ENCODE peak calls at places on chromosomes 13 and 19, in six cellular contexts. Y is H1, F is K562, V is HepG2, X is GM12878, M is GM12891. T is an unnamed sample.

GRCh38 chr19:39156230-39156890 is 30.8 kb downstream of the PAK4 start:
- DNase-seq in M (no peak), F (peak), X (no peak), Y (no peak), V (no peak), T (no peak)

GRCh38 chr19:41023193-41023592 is 32.1 kb downstream of the CYP2B6 start:
- DNase-seq in V (no peak), F (peak), Y (no peak), M (no peak), X (no peak), T (no peak)

GRCh38 chr13:29513981-29514719 is 81.3 kb downstream of the SLC7A1 start:
- DNase-seq in V (no peak), M (no peak), Y (no peak), X (no peak), F (no peak), T (no peak)

GRCh38 chr13:75384881-75385707 is 96.9 kb downstream of the TBC1D4 start:
- DNase-seq in X (no peak), F (no peak), M (no peak), Y (no peak), V (no peak), T (no peak)

GRCh38 chr13:110855363-110855762 is 59.5 kb downstream of the ANKRD10 start:
- DNase-seq in V (no peak), M (no peak), Y (no peak), X (no peak), F (no peak), T (no peak)

GRCh38 chr13:60970736-60971135 is 444.9 kb downstream of the PCDH20 start:
- DNase-seq in V (no peak), F (no peak), M (no peak), X (no peak), Y (no peak), T (no peak)

GRCh38 chr19:10105241-10106099 is 692 bp upstream of the PPAN start:
- DNase-seq in V (no peak), Y (no peak), F (peak), M (no peak), X (peak), T (no peak)

GRCh38 chr19:53775524-53775923 is 48.6 kb downstream of the NLRP12 start:
- DNase-seq in M (no peak), Y (no peak), X (no peak), V (peak), F (no peak), T (no peak)

GRCh38 chr13:106173346-106173745 is 362.1 kb downstream of the EFNB2 start:
- DNase-seq in F (no peak), X (no peak), M (no peak), Y (no peak), V (no peak), T (no peak)

GRCh38 chr19:28785961-28786360 is 427.0 kb downstream of the UQCRFS1 start:
- DNase-seq in F (no peak), X (no peak), Y (no peak), M (no peak), V (no peak), T (no peak)

GRCh38 chr19:19543101-19543500 is 5.0 kb downstream of the CILP2 start:
- DNase-seq in M (no peak), F (no peak), V (no peak), Y (no peak), X (no peak), T (no peak)

GRCh38 chr19:55711719-55712118 is 26.5 kb downstream of the NLRP9 start:
- DNase-seq in V (no peak), Y (no peak), F (no peak), M (no peak), X (no peak), T (no peak)

GRCh38 chr19:1235625-1236538 is 1.9 kb downstream of the CBARP start:
- DNase-seq in Y (no peak), V (no peak), F (no peak), M (no peak), X (no peak), T (no peak)
- TF ChIP-seq POLR2AphosphoS5 in Y (no peak), V (no peak), F (no peak), M (no peak), X (no peak), T (no peak)

GRCh38 chr19:35030257-35031071 is at the start of gene SCN1B:
- DNase-seq in X (no peak), V (peak), F (peak), Y (peak), M (peak), T (peak)
- TF ChIP-seq POLR2A in X (no peak), V (no peak), F (no peak), Y (no peak), M (no peak), T (no peak)

GRCh38 chr19:6842871-6843607 is 44.3 kb upstream of the ADGRE1 start:
- DNase-seq in Y (no peak), M (no peak), V (no peak), X (no peak), F (no peak), T (no peak)
- TF ChIP-seq TAF1 in Y (no peak), M (no peak), V (no peak), X (no peak), F (no peak), T (no peak)

GRCh38 chr19:49978324-49978723 is 17.4 kb upstream of the SIGLEC11 start:
- DNase-seq in F (no peak), V (no peak), Y (no peak), X (no peak), M (no peak), T (no peak)
- TF ChIP-seq POLR2AphosphoS5 in F (no peak), V (no peak), Y (no peak), X (no peak), M (no peak), T (no peak)

DNA sequence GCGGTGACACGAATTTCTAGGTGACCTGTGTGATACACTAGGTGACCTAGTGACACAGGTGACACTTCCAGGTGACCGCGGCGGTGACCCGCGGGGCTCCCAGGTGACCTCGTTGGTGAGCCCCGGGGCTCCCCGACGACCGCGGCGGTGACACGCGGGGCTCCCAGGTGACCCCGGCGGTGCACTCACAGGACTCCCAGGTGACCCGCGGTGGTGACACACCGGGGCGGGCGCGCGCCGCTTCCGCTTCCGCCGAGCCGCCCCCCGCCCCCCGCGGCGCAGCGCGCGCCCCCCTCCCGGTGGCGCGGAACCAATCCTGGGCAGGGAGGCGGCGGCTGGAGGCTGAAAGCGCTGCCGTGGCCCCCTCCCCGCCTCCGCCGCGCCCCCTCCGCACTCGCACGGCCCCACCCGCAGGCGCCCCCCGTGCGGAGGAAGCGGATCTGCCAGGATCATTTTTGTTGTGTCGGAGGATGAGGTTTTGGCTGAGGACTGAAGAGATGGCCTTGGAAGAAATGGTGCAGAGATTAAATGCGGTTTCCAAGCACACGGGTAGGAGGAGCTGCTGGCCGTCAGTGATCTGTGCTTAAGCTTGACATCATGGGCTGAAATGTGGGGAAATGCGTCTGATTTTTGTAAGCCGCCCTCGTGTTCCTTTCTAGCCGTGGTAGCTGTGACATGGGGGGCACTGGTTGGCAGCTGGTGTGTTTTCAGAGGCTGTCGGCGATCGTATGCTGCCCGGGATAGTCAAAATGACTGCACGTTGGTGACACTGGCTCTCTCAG is at the start of gene MCF2L:
- DNase-seq in M (no peak), X (no peak), F (no peak), Y (peak), V (peak), T (no peak)
- TF ChIP-seq POLR2A in M (no peak), X (no peak), F (no peak), Y (no peak), V (no peak), T (no peak)

GRCh38 chr13:100128373-100128772 is 39.5 kb downstream of the PCCA start:
- DNase-seq in Y (no peak), F (peak), V (peak), X (no peak), M (no peak), T (no peak)

GRCh38 chr13:100129605-100130004 is 40.7 kb downstream of the PCCA start:
- DNase-seq in M (no peak), X (peak), F (no peak), Y (no peak), V (no peak), T (no peak)

GRCh38 chr13:100130930-100131511 is 42.1 kb downstream of the PCCA start:
- DNase-seq in V (no peak), M (no peak), X (no peak), F (no peak), Y (no peak), T (no peak)

GRCh38 chr13:100128838-100129237 is 39.9 kb downstream of the PCCA start:
- DNase-seq in M (no peak), F (no peak), Y (no peak), X (no peak), V (peak), T (no peak)

DNA sequence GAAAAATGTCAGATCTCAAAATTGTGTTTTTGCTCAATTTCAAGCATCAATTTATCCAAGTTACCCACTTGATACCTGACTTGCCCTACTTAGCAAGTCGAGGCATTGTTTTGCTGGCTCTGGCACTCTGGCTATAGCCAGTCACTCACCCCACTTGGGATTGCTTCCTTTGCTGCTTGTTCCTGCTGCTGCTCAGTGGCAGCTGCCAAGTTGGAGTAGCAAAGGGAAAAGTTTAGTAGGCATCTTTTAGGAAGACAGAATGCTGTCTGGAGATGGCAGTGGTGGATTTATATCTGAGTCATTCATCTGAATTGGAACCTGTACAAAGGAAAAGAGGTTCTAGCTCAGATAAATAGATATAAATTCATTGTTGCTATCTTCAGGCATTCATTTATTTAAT is 41.2 kb downstream of the PCCA start:
- DNase-seq in Y (no peak), X (no peak), F (no peak), V (no peak), M (no peak), T (no peak)
- TF ChIP-seq TAF1 in Y (no peak), X (no peak), F (no peak), V (no peak), M (no peak), T (no peak)

GRCh38 chr13:46035066-46035465 is 17.5 kb downstream of the ZC3H13 start:
- DNase-seq in V (no peak), X (no peak), F (no peak), M (no peak), Y (no peak), T (no peak)
- TF ChIP-seq POLR2AphosphoS5 in V (no peak), X (no peak), F (no peak), M (no peak), Y (no peak), T (no peak)

T was measured in GM12892.